ENCODE peak calls at places on chromosomes 7 and 10, in six cellular contexts. K is brain microvascular endothelial cell; L is activated naive CD4-positive, alpha-beta T cell treated with anti-CD3 and anti-CD28 coated beads for 36 hours; O is T-helper 9 cell; N is upper lobe of left lung; S is RWPE1. H is an unnamed sample.

GRCh38 chr10:90407116-90407515 is 450.7 kb downstream of the HTR7 start:
- DNase-seq in K (peak), L (no peak), O (no peak), N (no peak), S (peak), H (peak)

GRCh38 chr7:151099486-151100211 is 13.4 kb downstream of the AGAP3 start:
- DNase-seq in K (no peak), L (no peak), O (no peak), N (peak), S (no peak), H (no peak)

GRCh38 chr10:73537709-73538108 is 41.9 kb upstream of the PPP3CB start:
- DNase-seq in K (no peak), L (no peak), O (no peak), N (no peak), S (no peak), H (no peak)

GRCh38 chr7:139623518-139623917 is 100.0 kb downstream of the CLEC2L start:
- DNase-seq in K (no peak), L (no peak), O (no peak), N (no peak), S (no peak), H (peak)

GRCh38 chr7:2198206-2198605 is 34.5 kb downstream of the MAD1L1 start:
- DNase-seq in K (no peak), L (no peak), O (no peak), N (peak), S (no peak), H (no peak)

GRCh38 chr10:128035557-128035973 is 90.7 kb downstream of the MKI67 start:
- DNase-seq in K (peak), L (peak), O (peak), N (no peak), S (no peak), H (no peak)

GRCh38 chr7:117871778-117872538 is 1.3 kb downstream of the CTTNBP2 start:
- DNase-seq in K (peak), L (no peak), O (no peak), N (peak), S (no peak), H (peak)

GRCh38 chr7:85471740-85472139 is 284.9 kb upstream of the SEMA3D start:
- DNase-seq in K (peak), L (no peak), O (no peak), N (no peak), S (no peak), H (peak)

GRCh38 chr7:100694196-100694745 is at the start of gene GIGYF1:
- DNase-seq in K (no peak), L (peak), O (peak), N (peak), S (peak), H (peak)

GRCh38 chr7:127581716-127582115 is 3.7 kb downstream of the GCC1 start:
- DNase-seq in K (no peak), L (no peak), O (no peak), N (no peak), S (no peak), H (no peak)

GRCh38 chr10:101070098-101070497 is 8.3 kb downstream of the KAZALD1 start:
- DNase-seq in K (no peak), L (no peak), O (no peak), N (peak), S (no peak), H (no peak)

GRCh38 chr10:22351131-22351703 is 5.9 kb downstream of the SPAG6 start:
- DNase-seq in K (no peak), L (no peak), O (no peak), N (no peak), S (no peak), H (no peak)